ENCODE peak calls at places on chromosomes 16 and 17, in four cellular contexts. A is GM04503, D is colonic mucosa, O is bronchial epithelial cell. X is an unnamed sample.

GRCh38 chr17:40538019-40538935 is 27.0 kb downstream of the CCR7 start:
- DNase-seq in A (no peak), D (no peak), O (peak), X (peak)

GRCh38 chr16:85619089-85619850 is 6.1 kb downstream of the GSE1 start:
- DNase-seq in A (no peak), D (no peak), O (no peak), X (no peak)

GRCh38 chr17:57860414-57860999 is 10.7 kb upstream of the MRPS23 start:
- DNase-seq in A (no peak), D (no peak), O (no peak), X (no peak)

GRCh38 chr17:40727447-40728231 is 24.1 kb upstream of the KRT24 start:
- DNase-seq in A (peak), D (no peak), O (peak), X (peak)

GRCh38 chr17:16933317-16934132 is 38.4 kb downstream of the TNFRSF13B start:
- DNase-seq in A (no peak), D (no peak), O (no peak), X (no peak)

GRCh38 chr16:82093901-82094300 is 58.8 kb downstream of the HSD17B2 start:
- DNase-seq in A (no peak), D (no peak), O (peak), X (no peak)

GRCh38 chr16:3468501-3468900 is 25.0 kb downstream of the NAA60 start:
- DNase-seq in A (no peak), D (no peak), O (no peak), X (no peak)

GRCh38 chr17:42135664-42136653 is 13.4 kb downstream of the HSPB9 start:
- DNase-seq in A (no peak), D (peak), O (peak), X (peak)

GRCh38 chr16:7086842-7087616 is 245.6 kb upstream of the RBFOX1 start:
- DNase-seq in A (no peak), D (peak), O (no peak), X (no peak)

GRCh38 chr17:19555746-19556145 is 22.1 kb downstream of the SLC47A1 start:
- DNase-seq in A (no peak), D (no peak), O (no peak), X (no peak)

GRCh38 chr16:21590287-21590686 is 9.1 kb upstream of the METTL9 start:
- DNase-seq in A (no peak), D (no peak), O (peak), X (no peak)

GRCh38 chr16:87964049-87964448 is 12.8 kb downstream of the BANP start:
- DNase-seq in A (no peak), D (no peak), O (no peak), X (no peak)

GRCh38 chr17:36975922-36976515 is 27.3 kb downstream of the AATF start:
- DNase-seq in A (no peak), D (no peak), O (peak), X (no peak)

GRCh38 chr16:83574388-83574787 is 233.4 kb upstream of the HSBP1 start:
- DNase-seq in A (peak), D (no peak), O (peak), X (peak)

GRCh38 chr16:1990336-1991134 is 765 bp downstream of the SYNGR3 start:
- DNase-seq in A (no peak), D (peak), O (no peak), X (no peak)

GRCh38 chr16:3578121-3578520 is 918 bp upstream of the NLRC3 start:
- DNase-seq in A (no peak), D (no peak), O (no peak), X (no peak)

GRCh38 chr17:7328009-7328408 is 1.1 kb downstream of the NEURL4 start:
- DNase-seq in A (no peak), D (no peak), O (no peak), X (no peak)

GRCh38 chr17:27554152-27554551 is 76.8 kb upstream of the LGALS9 start:
- DNase-seq in A (no peak), D (no peak), O (no peak), X (no peak)

GRCh38 chr16:61412562-61412961 is 623.7 kb downstream of the CDH8 start:
- DNase-seq in A (no peak), D (no peak), O (no peak), X (no peak)

GRCh38 chr17:82304826-82305726 is 12.3 kb downstream of the CD7 start:
- DNase-seq in A (no peak), D (no peak), O (no peak), X (no peak)

GRCh38 chr16:28606291-28607115 is 3.3 kb downstream of the SULT1A1 start:
- DNase-seq in A (no peak), D (no peak), O (no peak), X (no peak)

GRCh38 chr17:50691550-50692447 is 15.9 kb downstream of the ANKRD40 start:
- DNase-seq in A (no peak), D (peak), O (no peak), X (no peak)

GRCh38 chr16:31128711-31129567 is 6.6 kb downstream of the PRSS8 start:
- DNase-seq in A (no peak), D (peak), O (peak), X (peak)

GRCh38 chr17:66451188-66452149 is 149.1 kb downstream of the PRKCA start:
- DNase-seq in A (no peak), D (peak), O (no peak), X (no peak)

GRCh38 chr16:58755989-58756649 is 22.0 kb upstream of the GOT2 start:
- DNase-seq in A (no peak), D (peak), O (peak), X (peak)

GRCh38 chr17:44878627-44879221 is 20.5 kb downstream of the EFTUD2 start:
- DNase-seq in A (no peak), D (peak), O (peak), X (peak)

GRCh38 chr17:73566905-73567782 is 77.1 kb downstream of the SDK2 start:
- DNase-seq in A (no peak), D (no peak), O (no peak), X (no peak)

GRCh38 chr17:71792966-71793365 is 327.9 kb upstream of the SOX9 start:
- DNase-seq in A (peak), D (no peak), O (peak), X (peak)

GRCh38 chr17:60902399-60902798 is 224.7 kb downstream of the BCAS3 start:
- DNase-seq in A (no peak), D (no peak), O (no peak), X (no peak)

X was measured in renal cortical epithelial cell.